ENCODE peak calls at places on chromosomes 3 and 15, in five cellular contexts. L is endodermal cell, I is neuronal stem cell, B is fibroblast of lung, F is aorta. Q is an unnamed sample.

GRCh38 chr3:24363242-24363641 is 131.4 kb downstream of the THRB start:
- DNase-seq in F (no peak), B (no peak), L (no peak), I (no peak), Q (no peak)

GRCh38 chr3:179182892-179183291 is 34.7 kb downstream of the PIK3CA start:
- DNase-seq in I (no peak), B (no peak), F (no peak), L (no peak), Q (no peak)

GRCh38 chr3:135229018-135229495 is 434.0 kb downstream of the EPHB1 start:
- DNase-seq in F (no peak), B (peak; percentile 1), L (peak; percentile 80), I (no peak), Q (peak; percentile 35)

GRCh38 chr3:182451871-182452270 is 341.4 kb upstream of the ATP11B start:
- DNase-seq in L (no peak), B (no peak), I (peak; percentile 15), F (no peak), Q (peak; percentile 69)

GRCh38 chr3:118760611-118761606 is 273.7 kb downstream of the IGSF11 start:
- DNase-seq in L (peak; percentile 80), B (peak; percentile 49), F (no peak), I (no peak), Q (peak; percentile 43)

GRCh38 chr15:42128476-42128875 is 28.0 kb downstream of the PLA2G4F start:
- DNase-seq in L (no peak), B (no peak), F (no peak), I (no peak), Q (no peak)

GRCh38 chr15:53218996-53219580 is 429.0 kb upstream of the ONECUT1 start:
- DNase-seq in L (no peak), B (no peak), I (no peak), F (no peak), Q (no peak)

GRCh38 chr3:55405436-55405835 is 81.7 kb downstream of the WNT5A start:
- DNase-seq in I (no peak), L (peak; percentile 92), B (peak; percentile 19), F (no peak), Q (peak; percentile 69)

GRCh38 chr3:197117107-197117506 is 87.5 kb upstream of the MELTF start:
- DNase-seq in L (no peak), I (no peak), B (peak; percentile 46), F (no peak), Q (no peak)

GRCh38 chr15:65196637-65197336 is 11.6 kb upstream of the CLPX start:
- DNase-seq in F (no peak), B (no peak), L (peak; percentile 63), I (no peak), Q (no peak)

GRCh38 chr15:85878866-85879265 is 84.1 kb upstream of the KLHL25 start:
- DNase-seq in B (no peak), L (no peak), I (no peak), F (no peak), Q (no peak)

GRCh38 chr3:63972196-63972595 is 51.1 kb downstream of the PSMD6 start:
- DNase-seq in L (no peak), F (no peak), B (peak; percentile 94), I (no peak), Q (no peak)

GRCh38 chr15:60536314-60536713 is 57.4 kb upstream of the ICE2 start:
- DNase-seq in B (no peak), F (no peak), L (no peak), I (no peak), Q (no peak)
- H3K4me1 ChIP-seq in B (no peaks in the 10 kb centered on the region), F (no peaks in the 10 kb centered on the region), L (no peaks in the 10 kb centered on the region), I (no peaks in the 10 kb centered on the region), Q (no peaks in the 10 kb centered on the region)

GRCh38 chr15:27028836-27029482 is 58.0 kb downstream of the GABRG3 start:
- DNase-seq in I (no peak), L (no peak), F (no peak), B (peak; percentile 27), Q (peak; percentile 13)
- H3K27ac ChIP-seq in I (no peak overlapping the region), L (no peak overlapping the region), F (no peak overlapping the region), B (no peak overlapping the region), Q (no peak overlapping the region)

GRCh38 chr3:184563569-184563925 is 2.0 kb downstream of the EPHB3 start:
- DNase-seq in F (peak; percentile 47), I (no peak), B (no peak), L (peak; percentile 71), Q (no peak)
- H3K4me1 ChIP-seq in F (no peaks in the 10 kb centered on the region), I (peaks cover 48% of the 10 kb centered on the region), B (peaks cover 33% of the 10 kb centered on the region), L (peaks cover 40% of the 10 kb centered on the region), Q (peaks cover 59% of the 10 kb centered on the region)

GRCh38 chr3:187196573-187197094 is 652 bp upstream of the RTP1 start:
- DNase-seq in B (no peak), L (no peak), I (no peak), F (no peak), Q (no peak)
- H3K27ac ChIP-seq in B (no peak overlapping the region), L (no peak overlapping the region), I (no peak overlapping the region), F (no peak overlapping the region), Q (no peak overlapping the region)

GRCh38 chr3:152438181-152438580 is 169.5 kb downstream of the MBNL1 start:
- DNase-seq in B (no peak), I (no peak), L (no peak), F (no peak), Q (no peak)
- H3K4me1 ChIP-seq in B (peaks cover 8% of the 10 kb centered on the region), I (no peaks in the 10 kb centered on the region), L (no peaks in the 10 kb centered on the region), F (peaks cover 7% of the 10 kb centered on the region), Q (peaks cover 4% of the 10 kb centered on the region)

GRCh38 chr3:168071535-168071934 is 24.2 kb downstream of the GOLIM4 start:
- DNase-seq in I (no peak), L (no peak), B (peak; percentile 97), F (no peak), Q (no peak)
- H3K27ac ChIP-seq in I (no peak overlapping the region), L (no peak overlapping the region), B (peak overlapping the region; percentile 82), F (no peak overlapping the region), Q (no peak overlapping the region)

DNA sequence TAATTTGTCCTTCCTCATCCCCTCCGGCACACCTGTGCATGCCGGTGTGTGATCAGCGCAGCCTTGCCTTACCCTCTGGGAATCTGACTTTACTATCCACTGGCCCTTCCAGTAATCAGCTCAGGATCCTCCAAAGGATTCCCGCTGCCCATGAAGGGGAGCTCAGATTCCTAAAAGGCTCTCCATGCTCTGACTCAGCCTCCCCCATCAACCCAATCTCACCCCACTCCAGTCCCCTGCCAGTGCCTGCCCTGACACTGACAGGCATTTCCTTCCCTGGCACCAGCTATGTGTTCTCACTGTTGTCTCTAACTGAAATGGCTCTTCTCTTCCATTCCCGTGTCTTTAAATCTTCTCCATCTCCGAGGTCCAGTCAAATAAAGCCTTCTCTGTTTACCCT is 7.3 kb upstream of the BCL2A1 start:
- DNase-seq in B (no peak), I (no peak), F (no peak), L (no peak), Q (no peak)
- H3K4me1 ChIP-seq in B (peaks cover 8% of the 10 kb centered on the region), I (no peaks in the 10 kb centered on the region), F (no peaks in the 10 kb centered on the region), L (no peaks in the 10 kb centered on the region), Q (no peaks in the 10 kb centered on the region)

DNA sequence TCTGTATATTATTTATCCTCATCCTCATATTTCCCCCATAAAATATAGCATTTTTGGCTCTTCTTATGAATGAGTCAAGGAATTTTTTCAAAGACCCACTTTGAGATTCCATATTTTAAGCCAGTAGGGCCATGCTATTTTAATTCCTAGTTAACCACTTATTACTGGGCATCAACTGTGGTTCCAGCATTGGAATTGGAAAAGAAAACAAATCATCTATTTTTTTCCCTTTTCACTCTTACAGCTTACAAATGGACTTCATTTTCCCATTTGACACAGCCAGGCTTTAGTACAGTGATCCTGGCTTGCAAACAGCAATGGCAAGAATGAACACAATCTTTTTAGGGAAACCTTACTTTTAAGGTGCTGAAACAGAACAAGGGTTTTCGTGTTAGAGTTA is 19.4 kb upstream of the PLCL2 start:
- DNase-seq in L (no peak), F (no peak), B (peak; percentile 70), I (no peak), Q (no peak)
- H3K27ac ChIP-seq in L (no peak overlapping the region), F (no peak overlapping the region), B (no peak overlapping the region), I (no peak overlapping the region), Q (no peak overlapping the region)

GRCh38 chr15:67836955-67837354 is 2.9 kb downstream of the RNU6-1 start:
- DNase-seq in I (no peak), L (peak; percentile 66), F (no peak), B (no peak), Q (no peak)
- H3K4me1 ChIP-seq in I (peaks cover 30% of the 10 kb centered on the region), L (no peaks in the 10 kb centered on the region), F (no peaks in the 10 kb centered on the region), B (peaks cover 10% of the 10 kb centered on the region), Q (peaks cover 53% of the 10 kb centered on the region)

GRCh38 chr3:58580826-58581327 is 3.7 kb upstream of the FAM107A start:
- DNase-seq in F (no peak), L (peak; percentile 78), I (no peak), B (no peak), Q (no peak)
- H3K27ac ChIP-seq in F (no peak overlapping the region), L (peak overlapping the region; percentile 90), I (peak overlapping the region; percentile 97), B (no peak overlapping the region), Q (peak overlapping the region; percentile 94)